ENCODE peak calls at places on chromosomes 1 and 21, in seven cellular contexts. I is esophagus squamous epithelium, Z is RWPE2, H is prostate gland, W is heart right ventricle, J is psoas muscle, P is cardiac muscle cell. Q is an unnamed sample.

GRCh38 chr1:112702420-112703261 is 4.3 kb downstream of the RHOC start:
- DNase-seq in W (no peak), P (no peak), Z (no peak), J (no peak), H (no peak), I (no peak), Q (no peak)

GRCh38 chr1:242890211-242890741 is 364.8 kb downstream of the CEP170 start:
- DNase-seq in W (peak), I (no peak), P (peak), H (no peak), J (no peak), Z (no peak), Q (peak)

GRCh38 chr1:21355956-21356355 is 65.7 kb upstream of the ECE1 start:
- DNase-seq in W (no peak), H (no peak), P (no peak), Z (no peak), I (no peak), J (no peak), Q (peak)

GRCh38 chr1:94239796-94240195 is 2.4 kb upstream of the ARHGAP29 start:
- DNase-seq in W (no peak), I (no peak), J (no peak), P (no peak), Z (no peak), H (no peak), Q (no peak)

GRCh38 chr1:41366428-41367101 is 5.3 kb downstream of the FOXO6 start:
- DNase-seq in J (peak), H (no peak), I (no peak), W (no peak), Z (no peak), P (peak), Q (no peak)

GRCh38 chr1:6873298-6874015 is 88.2 kb downstream of the CAMTA1 start:
- DNase-seq in W (no peak), I (no peak), Z (no peak), H (no peak), P (no peak), J (no peak), Q (no peak)

GRCh38 chr1:227774721-227775665 is 39.8 kb downstream of the SNAP47 start:
- DNase-seq in J (peak), Z (no peak), W (no peak), I (no peak), H (no peak), P (no peak), Q (no peak)

GRCh38 chr21:34367320-34367935 is 3.6 kb downstream of the KCNE2 start:
- DNase-seq in P (peak), H (peak), J (no peak), W (no peak), Z (no peak), I (no peak), Q (peak)

GRCh38 chr1:216388558-216388957 is 34.7 kb downstream of the USH2A start:
- DNase-seq in H (no peak), I (no peak), Z (no peak), W (no peak), J (no peak), P (peak), Q (no peak)

GRCh38 chr1:209435654-209436566 is 147.6 kb upstream of the CAMK1G start:
- DNase-seq in P (peak), H (peak), W (peak), I (no peak), Z (no peak), J (peak), Q (peak)

GRCh38 chr1:174358344-174358743 is 89.4 kb upstream of the GPR52 start:
- DNase-seq in P (no peak), Z (no peak), J (no peak), H (no peak), W (no peak), I (no peak), Q (no peak)

GRCh38 chr1:1550591-1551432 is 10.4 kb upstream of the TMEM240 start:
- DNase-seq in W (no peak), Z (peak), P (peak), H (no peak), J (peak), I (no peak), Q (no peak)

GRCh38 chr1:98157524-98158293 is 236.9 kb upstream of the DPYD start:
- DNase-seq in J (no peak), W (no peak), H (no peak), P (no peak), I (no peak), Z (no peak), Q (no peak)

GRCh38 chr1:10958614-10959013 is 53.8 kb upstream of the TARDBP start:
- DNase-seq in H (no peak), J (no peak), Z (no peak), W (no peak), I (no peak), P (no peak), Q (no peak)

GRCh38 chr1:53732912-53733317 is 6.0 kb downstream of the GLIS1 start:
- DNase-seq in H (no peak), W (no peak), I (no peak), P (no peak), Z (no peak), J (no peak), Q (peak)

GRCh38 chr1:26318338-26319064 is 743 bp downstream of the CD52 start:
- DNase-seq in H (no peak), P (no peak), Z (no peak), W (no peak), J (no peak), I (no peak), Q (no peak)

DNA sequence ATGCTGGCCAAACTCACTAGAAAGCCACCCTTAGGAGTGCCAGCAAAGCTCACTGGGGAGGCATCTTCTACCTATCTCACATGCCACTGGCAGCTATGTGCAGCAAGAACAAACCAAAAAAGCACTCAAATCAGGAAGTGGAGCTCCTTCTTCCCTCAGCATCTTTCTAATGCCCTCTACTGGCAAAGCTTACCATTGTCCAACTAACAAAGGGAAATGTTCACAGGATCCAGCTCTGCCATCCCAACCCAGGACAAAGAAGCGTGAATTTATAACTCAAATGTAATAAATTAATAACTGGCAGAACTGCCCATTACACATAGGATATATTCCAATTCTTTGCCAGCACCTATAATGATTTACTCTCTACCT is 38.9 kb downstream of the LEPR start:
- DNase-seq in H (no peak), J (no peak), Z (no peak), I (no peak), P (peak), W (no peak), Q (peak)
- TF ChIP-seq CTCF in H (no peak), J (peak), Z (peak), I (no peak), P (peak), W (peak), Q (peak)

DNA sequence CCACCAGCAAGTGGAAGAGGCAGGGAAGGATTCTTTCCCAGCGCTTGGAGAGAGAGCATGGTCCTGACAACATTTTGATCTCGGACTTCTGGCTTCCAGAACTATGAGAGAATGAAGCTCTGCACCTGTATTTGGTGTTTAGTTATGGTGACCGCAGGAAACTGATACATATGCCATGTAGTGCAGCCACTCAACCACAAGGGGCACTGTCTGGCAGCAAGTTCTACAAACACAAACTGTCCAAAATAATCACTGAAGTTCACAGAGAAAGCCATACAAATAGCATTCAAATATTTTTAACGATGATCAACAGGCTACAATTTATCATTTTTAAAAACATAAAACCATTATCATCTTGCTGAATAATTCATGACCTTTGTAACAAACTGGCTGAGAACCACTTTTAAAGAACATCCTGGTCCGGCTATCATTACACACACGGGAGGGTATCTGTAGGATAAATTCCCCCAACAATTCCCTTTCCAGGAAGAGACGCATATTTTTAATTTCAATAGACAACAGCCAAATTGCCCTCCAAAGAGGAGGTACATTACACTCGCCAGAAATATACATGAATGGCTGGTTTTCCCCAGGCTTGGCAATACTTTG is 9.3 kb upstream of the CBR3 start:
- DNase-seq in Z (no peak), I (no peak), W (no peak), P (peak), H (peak), J (peak), Q (peak)
- TF ChIP-seq CTCF in Z (peak), I (peak), W (peak), P (peak), H (peak), J (peak), Q (peak)

GRCh38 chr1:171850951-171851350 is 9.7 kb downstream of the DNM3 start:
- DNase-seq in W (no peak), J (no peak), I (no peak), H (no peak), Z (no peak), P (no peak), Q (no peak)
- TF ChIP-seq CTCF in W (no peak), J (no peak), I (no peak), H (no peak), Z (no peak), P (no peak), Q (no peak)

GRCh38 chr1:76269175-76269574 is 194.6 kb downstream of the ST6GALNAC3 start:
- DNase-seq in H (no peak), Z (no peak), P (no peak), J (no peak), I (no peak), W (no peak), Q (peak)
- TF ChIP-seq CTCF in H (no peak), Z (no peak), P (no peak), J (no peak), I (no peak), W (no peak), Q (no peak)

GRCh38 chr1:115069186-115069585 is 20.1 kb downstream of the TSPAN2 start:
- DNase-seq in J (no peak), I (no peak), H (no peak), W (no peak), Z (no peak), P (no peak), Q (peak)
- TF ChIP-seq CTCF in J (no peak), I (no peak), H (no peak), W (no peak), Z (peak), P (no peak), Q (no peak)